ENCODE peak calls at places on chromosomes 5 and 9, in ten cellular contexts. A is kidney; R is Panc1; K is left colon; I is AG09309; E is stimulated activated CD8-positive, alpha-beta memory T cell treated with anti-CD3 and anti-CD28 coated beads, Interleukin-2, amount 100 ng/mL, for 1 hour; X is T-cell; S is Karpas-422; M is pulmonary artery endothelial cell; U is upper lobe of left lung. H is an unnamed sample.

GRCh38 chr5:7650755-7651154 is 200.2 kb downstream of the CFAP90 start:
- DNase-seq in A (no peak), R (no peak), K (no peak), I (no peak), E (no peak), X (no peak), S (no peak), M (no peak), U (no peak), H (peak; percentile 39)

GRCh38 chr9:3768698-3769458 is 243.1 kb upstream of the RFX3 start:
- DNase-seq in A (peak; percentile 87), R (no peak), K (no peak), I (peak; percentile 85), E (no peak), X (no peak), S (no peak), M (no peak), U (no peak), H (no peak)

GRCh38 chr5:90878549-90879196 is 320.1 kb downstream of the ADGRV1 start:
- DNase-seq in A (no peak), R (no peak), K (no peak), I (no peak), E (no peak), X (no peak), S (no peak), M (peak; percentile 68), U (no peak), H (no peak)

GRCh38 chr5:55338810-55339243 is 31.0 kb downstream of the MTREX start:
- DNase-seq in A (no peak), R (no peak), K (no peak), I (no peak), E (no peak), X (no peak), S (no peak), M (no peak), U (no peak), H (no peak)

GRCh38 chr5:91006708-91007107 is 376.4 kb downstream of the ARRDC3 start:
- DNase-seq in A (no peak), R (no peak), K (no peak), I (no peak), E (no peak), X (no peak), S (peak; percentile 28), M (no peak), U (no peak), H (no peak)

GRCh38 chr9:85067792-85068191 is 398.3 kb downstream of the NTRK2 start:
- DNase-seq in A (no peak), R (no peak), K (no peak), I (no peak), E (no peak), X (no peak), S (no peak), M (no peak), U (no peak), H (no peak)

GRCh38 chr5:17928571-17928970 is 294.3 kb downstream of the TAF11L14 start:
- DNase-seq in A (peak; percentile 69), R (no peak), K (no peak), I (no peak), E (no peak), X (no peak), S (no peak), M (no peak), U (no peak), H (no peak)

GRCh38 chr5:34657550-34657921 is 1.4 kb downstream of the RAI14 start:
- DNase-seq in A (peak; percentile 70), R (no peak), K (peak; percentile 10), I (no peak), E (no peak), X (no peak), S (no peak), M (no peak), U (peak; percentile 44), H (no peak)

GRCh38 chr5:79050513-79050912 is 19.0 kb downstream of the DMGDH start:
- DNase-seq in A (no peak), R (no peak), K (no peak), I (no peak), E (no peak), X (no peak), S (no peak), M (no peak), U (no peak), H (no peak)

GRCh38 chr5:14714706-14715105 is 50.2 kb downstream of the OTULIN start:
- DNase-seq in A (no peak), R (no peak), K (no peak), I (no peak), E (no peak), X (no peak), S (no peak), M (no peak), U (no peak), H (no peak)

GRCh38 chr5:116668361-116668760 is 93.7 kb upstream of the SEMA6A start:
- DNase-seq in A (no peak), R (no peak), K (no peak), I (no peak), E (no peak), X (no peak), S (no peak), M (no peak), U (no peak), H (no peak)

GRCh38 chr9:16442622-16443021 is 427.8 kb downstream of the BNC2 start:
- DNase-seq in A (peak; percentile 80), R (no peak), K (no peak), I (no peak), E (no peak), X (no peak), S (no peak), M (no peak), U (no peak), H (no peak)

GRCh38 chr9:13942695-13943094 is 371.2 kb downstream of the NFIB start:
- DNase-seq in A (no peak), R (no peak), K (no peak), I (peak; percentile 87), E (no peak), X (no peak), S (no peak), M (no peak), U (no peak), H (no peak)

H was measured in stomach.